ENCODE peak calls at places on chromosomes 1 and 21, in seven cellular contexts. S is stimulated activated CD4-positive, alpha-beta T cell treated with anti-CD3 and anti-CD28 coated beads, Interleukin-4, amount 100 ng/mL, for 4 hours; U is LoVo; I is foreskin melanocyte; M is NCI-H146; D is posterior cingulate gyrus; T is thyroid gland. X is an unnamed sample.

GRCh38 chr1:244291171-244291866 is 160.4 kb downstream of the ADSS2 start:
- DNase-seq in S (no peak), U (no peak), I (no peak), M (no peak), D (no peak), T (no peak), X (no peak)

GRCh38 chr21:43190544-43191340 is 21.9 kb downstream of the CRYAA start:
- DNase-seq in S (no peak), U (no peak), I (no peak), M (no peak), D (no peak), T (no peak), X (no peak)

GRCh38 chr1:17665950-17666720 is 89.0 kb upstream of the ACTL8 start:
- DNase-seq in S (no peak), U (no peak), I (no peak), M (peak; percentile 42), D (no peak), T (no peak), X (no peak)

GRCh38 chr1:154751690-154752089 is 118.4 kb downstream of the KCNN3 start:
- DNase-seq in S (no peak), U (no peak), I (no peak), M (no peak), D (no peak), T (no peak), X (peak; percentile 44)

GRCh38 chr1:4653796-4654715 is at the start of gene AJAP1:
- DNase-seq in S (no peak), U (no peak), I (no peak), M (no peak), D (peak; percentile 74), T (no peak), X (no peak)

GRCh38 chr1:87279966-87280535 is 48.6 kb upstream of the LMO4 start:
- DNase-seq in S (no peak), U (no peak), I (no peak), M (no peak), D (no peak), T (no peak), X (no peak)

GRCh38 chr1:52913014-52913413 is 8.5 kb downstream of the ECHDC2 start:
- DNase-seq in S (no peak), U (no peak), I (no peak), M (no peak), D (no peak), T (no peak), X (no peak)

GRCh38 chr1:236051107-236051885 is 13.6 kb downstream of the NID1 start:
- DNase-seq in S (no peak), U (no peak), I (no peak), M (no peak), D (no peak), T (no peak), X (no peak)

GRCh38 chr1:206032356-206033140 is 8.9 kb upstream of the CTSE start:
- DNase-seq in S (no peak), U (no peak), I (no peak), M (no peak), D (no peak), T (no peak), X (no peak)

GRCh38 chr1:174874337-174875053 is 125.3 kb upstream of the CACYBP start:
- DNase-seq in S (no peak), U (no peak), I (no peak), M (peak; percentile 73), D (no peak), T (no peak), X (peak; percentile 31)

GRCh38 chr1:236767276-236767675 is 27.8 kb upstream of the MTR start:
- DNase-seq in S (no peak), U (no peak), I (no peak), M (no peak), D (no peak), T (peak; percentile 64), X (no peak)

GRCh38 chr1:154019280-154019679 is 28.7 kb downstream of the RPS27 start:
- DNase-seq in S (no peak), U (no peak), I (no peak), M (no peak), D (no peak), T (no peak), X (no peak)

GRCh38 chr21:40902993-40903392 is 56.0 kb upstream of the DSCAM start:
- DNase-seq in S (no peak), U (no peak), I (no peak), M (no peak), D (no peak), T (no peak), X (no peak)

GRCh38 chr1:225567789-225568188 is 85.1 kb downstream of the ENAH start:
- DNase-seq in S (no peak), U (no peak), I (no peak), M (no peak), D (no peak), T (no peak), X (no peak)

GRCh38 chr1:77282866-77283539 is 1.2 kb downstream of the AK5 start:
- DNase-seq in S (peak; percentile 35), U (no peak), I (no peak), M (peak; percentile 58), D (peak; percentile 41), T (peak; percentile 12), X (peak; percentile 9)

GRCh38 chr1:224182057-224182865 is 779 bp upstream of the DEGS1 start:
- DNase-seq in S (peak; percentile 15), U (peak; percentile 32), I (no peak), M (peak; percentile 64), D (no peak), T (peak; percentile 45), X (peak; percentile 8)

GRCh38 chr1:56965916-56966697 is at the start of gene C8B:
- DNase-seq in S (no peak), U (no peak), I (no peak), M (no peak), D (no peak), T (no peak), X (no peak)

GRCh38 chr1:6472391-6472790 is 6.4 kb upstream of the TNFRSF25 start:
- DNase-seq in S (no peak), U (no peak), I (no peak), M (no peak), D (no peak), T (no peak), X (no peak)

GRCh38 chr1:30818568-30819243 is 61.1 kb upstream of the LAPTM5 start:
- DNase-seq in S (no peak), U (no peak), I (peak; percentile 72), M (no peak), D (no peak), T (peak; percentile 28), X (no peak)

GRCh38 chr1:54671985-54672608 is 30.5 kb downstream of the MROH7 start:
- DNase-seq in S (peak; percentile 39), U (peak; percentile 59), I (peak; percentile 33), M (peak; percentile 36), D (peak; percentile 30), T (peak; percentile 15), X (peak; percentile 37)

GRCh38 chr1:84691139-84691783 is 1.0 kb upstream of the SSX2IP start:
- DNase-seq in S (no peak), U (no peak), I (no peak), M (peak; percentile 15), D (no peak), T (no peak), X (no peak)

GRCh38 chr21:42228709-42229220 is 9.8 kb downstream of the ABCG1 start:
- DNase-seq in S (no peak), U (no peak), I (no peak), M (no peak), D (no peak), T (no peak), X (no peak)

GRCh38 chr1:156458181-156458503 is 42.4 kb downstream of the MEF2D start:
- DNase-seq in S (no peak), U (peak; percentile 33), I (peak; percentile 55), M (no peak), D (no peak), T (no peak), X (no peak)